ENCODE peak calls at places on chromosomes 11 and 22, in four cellular contexts. R is HepG2, L is GM12878, G is K562. T is an unnamed sample.

GRCh38 chr22:25027959-25028840 is 75.7 kb downstream of the KIAA1671 start:
- DNase-seq in R (no peak), L (no peak), G (peak; percentile 39), T (peak; percentile 42)

GRCh38 chr11:66263231-66263630 is 5.2 kb upstream of the RAB1B start:
- DNase-seq in R (no peak), L (no peak), G (no peak), T (no peak)

GRCh38 chr11:2944953-2945756 is 15.9 kb upstream of the PHLDA2 start:
- DNase-seq in R (no peak), L (no peak), G (no peak), T (no peak)

GRCh38 chr22:37549704-37550059 is 10.6 kb upstream of the CDC42EP1 start:
- DNase-seq in R (no peak), L (no peak), G (no peak), T (no peak)

GRCh38 chr11:35071722-35072121 is 67.2 kb upstream of the CD44 start:
- DNase-seq in R (no peak), L (no peak), G (no peak), T (no peak)

GRCh38 chr11:106879029-106879428 is 139.2 kb downstream of the GUCY1A2 start:
- DNase-seq in R (no peak), L (no peak), G (no peak), T (no peak)

GRCh38 chr11:100831929-100832480 is 144.9 kb downstream of the ARHGAP42 start:
- DNase-seq in R (no peak), L (no peak), G (no peak), T (no peak)

GRCh38 chr11:38208951-38209350 is 1610.9 kb upstream of the RAG2 start:
- DNase-seq in R (no peak), L (no peak), G (no peak), T (no peak)

GRCh38 chr22:36360011-36360410 is 27.8 kb downstream of the MYH9 start:
- DNase-seq in R (no peak), L (no peak), G (no peak), T (no peak)

GRCh38 chr11:67272327-67273259 is 6.3 kb downstream of the GRK2 start:
- DNase-seq in R (no peak), L (no peak), G (no peak), T (no peak)

GRCh38 chr11:126704144-126704543 is 296.4 kb downstream of the KIRREL3 start:
- DNase-seq in R (no peak), L (no peak), G (no peak), T (no peak)

GRCh38 chr11:109971184-109971523 is 122.0 kb upstream of the ZC3H12C start:
- DNase-seq in R (no peak), L (no peak), G (no peak), T (no peak)

GRCh38 chr11:78050964-78051831 is 12.5 kb upstream of the THRSP start:
- DNase-seq in R (peak; percentile 65), L (no peak), G (peak; percentile 87), T (no peak)

GRCh38 chr22:48752451-48753380 is 1075.0 kb downstream of the BRD1 start:
- DNase-seq in R (no peak), L (no peak), G (no peak), T (no peak)

GRCh38 chr11:44285756-44286155 is 24.2 kb downstream of the ALX4 start:
- DNase-seq in R (no peak), L (no peak), G (no peak), T (no peak)

GRCh38 chr11:44158384-44158783 is 62.9 kb downstream of the EXT2 start:
- DNase-seq in R (no peak), L (no peak), G (no peak), T (no peak)

GRCh38 chr11:73393479-73394415 is 17.5 kb downstream of the RELT start:
- DNase-seq in R (peak; percentile 65), L (no peak), G (peak; percentile 79), T (peak; percentile 81)

GRCh38 chr11:33869511-33870422 is 22.1 kb downstream of the LMO2 start:
- DNase-seq in R (no peak), L (no peak), G (peak; percentile 72), T (peak; percentile 53)

GRCh38 chr11:57251491-57252104 is 14.5 kb upstream of the APLNR start:
- DNase-seq in R (no peak), L (no peak), G (peak; percentile 45), T (no peak)

GRCh38 chr11:8758619-8759169 is 76.1 kb downstream of the RPL27A start:
- DNase-seq in R (no peak), L (no peak), G (no peak), T (no peak)

GRCh38 chr11:69808708-69809107 is 10.5 kb downstream of the FGF3 start:
- DNase-seq in R (no peak), L (no peak), G (no peak), T (no peak)

GRCh38 chr11:101583180-101584128 is at the start of gene TRPC6:
- DNase-seq in R (no peak), L (no peak), G (no peak), T (no peak)

GRCh38 chr11:115182282-115182952 is 321.8 kb downstream of the CADM1 start:
- DNase-seq in R (no peak), L (no peak), G (no peak), T (no peak)

GRCh38 chr11:115180272-115180671 is 323.9 kb downstream of the CADM1 start:
- DNase-seq in R (no peak), L (no peak), G (no peak), T (peak; percentile 32)

GRCh38 chr11:115179647-115180046 is 324.6 kb downstream of the CADM1 start:
- DNase-seq in R (no peak), L (no peak), G (no peak), T (no peak)

GRCh38 chr11:115181480-115181879 is 322.7 kb downstream of the CADM1 start:
- DNase-seq in R (no peak), L (no peak), G (no peak), T (no peak)

GRCh38 chr11:115178705-115179104 is 325.5 kb downstream of the CADM1 start:
- DNase-seq in R (no peak), L (no peak), G (no peak), T (no peak)
- TF ChIP-seq BHLHE40 in R (no peak), L (no peak), G (no peak), T (no peak)

GRCh38 chr11:16086229-16086628 is 270.1 kb downstream of the SOX6 start:
- DNase-seq in R (no peak), L (no peak), G (no peak), T (peak; percentile 50)
- TF ChIP-seq TARDBP in R (no peak), L (no peak), G (no peak), T (no peak)

DNA sequence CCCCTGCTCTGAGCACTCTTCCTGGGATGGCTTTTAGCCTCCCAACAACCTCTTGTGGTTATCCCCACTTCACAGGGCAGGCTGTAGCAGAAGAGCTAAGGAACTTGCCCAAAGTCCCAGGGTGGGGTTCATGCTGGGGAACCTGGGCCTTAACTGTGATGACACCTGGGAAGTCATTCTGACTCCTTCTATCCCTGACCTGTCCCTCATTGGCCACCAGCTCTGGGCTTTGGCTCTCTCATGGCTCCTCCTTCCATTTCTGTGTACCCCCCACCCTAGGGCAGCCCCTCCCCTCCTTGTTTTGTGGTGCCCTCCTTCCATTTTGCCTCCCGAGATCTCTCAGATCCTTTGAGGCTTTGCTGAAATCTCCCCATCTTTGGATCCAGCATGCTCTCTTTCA is 2.7 kb downstream of the PPM1F start:
- DNase-seq in R (no peak), L (no peak), G (no peak), T (no peak)
- TF ChIP-seq BHLHE40 in R (no peak), L (no peak), G (no peak), T (no peak)

GRCh38 chr22:46586123-46586519 is 34.1 kb upstream of the GRAMD4 start:
- DNase-seq in R (no peak), L (no peak), G (peak; percentile 52), T (no peak)
- TF ChIP-seq TARDBP in R (no peak), L (no peak), G (no peak), T (no peak)

DNA sequence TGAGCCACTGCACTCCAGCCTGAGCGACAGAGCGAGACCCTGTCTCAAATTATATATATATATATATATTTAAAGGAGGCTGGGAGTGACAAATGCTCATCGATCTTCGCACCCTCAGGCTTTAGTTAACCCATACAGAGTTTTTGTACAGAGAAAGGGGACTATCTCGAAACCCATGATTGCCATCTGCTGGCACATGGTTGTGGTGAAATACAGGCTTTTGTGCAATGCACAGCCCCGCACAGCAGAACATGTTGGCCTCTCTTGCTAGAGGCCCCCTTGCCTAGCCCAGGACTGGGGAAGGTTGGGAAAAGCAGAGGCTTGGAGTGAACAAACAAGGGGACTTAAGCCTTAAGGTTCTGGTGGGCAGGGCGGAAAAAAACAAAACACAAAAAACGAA is 3.6 kb downstream of the MYBPC3 start:
- DNase-seq in R (peak; percentile 53), L (no peak), G (no peak), T (peak; percentile 49)
- TF ChIP-seq BHLHE40 in R (no peak), L (no peak), G (no peak), T (no peak)

GRCh38 chr22:43883719-43884415 is 7.9 kb downstream of the PNPLA5 start:
- DNase-seq in R (no peak), L (no peak), G (no peak), T (no peak)

GRCh38 chr22:43883012-43883661 is 8.7 kb downstream of the PNPLA5 start:
- DNase-seq in R (peak; percentile 77), L (no peak), G (peak; percentile 76), T (peak; percentile 86)

GRCh38 chr22:43881091-43882061 is 10.4 kb downstream of the PNPLA5 start:
- DNase-seq in R (no peak), L (no peak), G (no peak), T (no peak)

GRCh38 chr22:43880743-43881055 is 11.1 kb downstream of the PNPLA5 start:
- DNase-seq in R (no peak), L (no peak), G (no peak), T (no peak)

DNA sequence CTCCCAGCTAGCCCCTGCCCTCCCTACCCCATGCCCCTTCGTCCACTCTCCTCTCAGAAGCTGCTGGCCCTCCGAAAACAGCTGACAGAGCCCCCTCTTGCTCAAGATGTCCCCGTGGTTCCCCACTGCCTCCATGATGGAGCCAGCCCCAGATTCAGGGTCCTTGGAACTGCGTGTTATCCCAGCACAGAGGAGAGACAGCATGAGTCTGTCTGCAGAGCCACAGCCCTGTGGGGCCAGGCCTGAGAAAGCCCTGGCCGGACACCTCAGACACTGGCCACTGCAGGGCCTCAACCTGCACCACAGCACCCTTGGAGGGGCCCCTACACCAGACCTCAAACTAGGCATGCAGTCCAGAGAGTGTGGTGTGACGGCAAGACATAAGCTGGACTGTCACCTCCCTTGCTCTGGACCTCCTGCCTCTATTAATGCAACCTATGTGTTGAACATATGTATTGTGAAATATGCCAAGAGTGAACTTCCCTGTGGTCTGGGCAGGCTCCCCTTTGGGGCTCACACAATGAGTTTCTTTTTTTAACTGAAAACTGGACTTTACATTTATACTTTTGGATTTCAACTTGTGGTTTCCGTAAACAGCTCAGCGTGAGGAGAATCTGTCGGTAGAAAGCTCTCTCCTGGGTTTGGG is 9.6 kb downstream of the PNPLA5 start:
- DNase-seq in R (no peak), L (no peak), G (no peak), T (no peak)
- TF ChIP-seq TARDBP in R (no peak), L (no peak), G (no peak), T (no peak)